ENCODE peak calls at places on chromosomes 13 and 19, in four cellular contexts. B is immature natural killer cell, M is amygdala, T is AG04450. J is an unnamed sample.

GRCh38 chr13:84609716-84610115 is 727.4 kb upstream of the SLITRK1 start:
- DNase-seq in T (peak; percentile 10), M (no peak), B (no peak), J (peak; percentile 35)

GRCh38 chr19:3320853-3321252 is 45.5 kb upstream of the NFIC start:
- DNase-seq in T (no peak), B (no peak), M (no peak), J (no peak)

GRCh38 chr19:43574424-43575155 is 737 bp downstream of the XRCC1 start:
- DNase-seq in M (no peak), T (no peak), B (no peak), J (no peak)

GRCh38 chr19:38201731-38202130 is 22.3 kb downstream of the DPF1 start:
- DNase-seq in B (no peak), T (no peak), M (no peak), J (no peak)

GRCh38 chr19:11881151-11881800 is 6.3 kb upstream of the ZNF69 start:
- DNase-seq in M (no peak), T (no peak), B (peak; percentile 64), J (peak; percentile 37)

GRCh38 chr13:45297456-45298205 is 43.4 kb downstream of the TPT1 start:
- DNase-seq in M (no peak), T (no peak), B (no peak), J (no peak)

GRCh38 chr19:39544920-39545319 is 5.0 kb upstream of the EID2 start:
- DNase-seq in B (no peak), T (no peak), M (no peak), J (no peak)

GRCh38 chr13:35833571-35834305 is 297.4 kb downstream of the DCLK1 start:
- DNase-seq in T (no peak), M (no peak), B (no peak), J (peak; percentile 89)

GRCh38 chr19:37997911-37998344 is 90.9 kb downstream of the SIPA1L3 start:
- DNase-seq in M (no peak), T (peak; percentile 72), B (no peak), J (no peak)

GRCh38 chr13:95724252-95724651 is 47.3 kb downstream of the DNAJC3 start:
- DNase-seq in T (no peak), M (no peak), B (no peak), J (no peak)

GRCh38 chr19:5503598-5503997 is 48.4 kb downstream of the ZNRF4 start:
- DNase-seq in M (no peak), T (no peak), B (no peak), J (no peak)

GRCh38 chr19:35206855-35207254 is 21.7 kb downstream of the FAM187B start:
- DNase-seq in T (no peak), B (no peak), M (no peak), J (no peak)

GRCh38 chr13:48533986-48534600 is 1.2 kb upstream of the RCBTB2 start:
- DNase-seq in T (no peak), M (no peak), B (no peak), J (no peak)